ENCODE peak calls at places on chromosomes 11 and 22, in seven cellular contexts. L is HAP-1, O is heart left ventricle, G is HCT116, J is cardiac muscle cell, T is Panc1, Z is K562. W is an unnamed sample. For H3K9me3, the result is how much of the 10 kb centered on the place peaks cover.

GRCh38 chr22:42978453-42979103 is 36.4 kb downstream of the PACSIN2 start:
- DNase-seq in L (no peak), O (peak), G (no peak), J (peak), T (no peak), Z (no peak), W (no peak)

GRCh38 chr11:45922425-45923082 is at the start of gene LARGE2:
- DNase-seq in L (no peak), O (no peak), G (no peak), J (no peak), T (no peak), Z (peak), W (no peak)

GRCh38 chr11:104995001-104995408 is 26.6 kb upstream of the CASP4 start:
- DNase-seq in L (no peak), O (no peak), G (no peak), J (no peak), T (no peak), Z (no peak), W (no peak)

GRCh38 chr22:34502821-34503220 is 563.1 kb upstream of the ISX start:
- DNase-seq in L (no peak), O (no peak), G (no peak), J (no peak), T (no peak), Z (no peak), W (no peak)

GRCh38 chr11:80122211-80122610 is 681.4 kb upstream of the TENM4 start:
- DNase-seq in L (no peak), O (peak), G (no peak), J (no peak), T (no peak), Z (no peak), W (no peak)

GRCh38 chr11:75896843-75897419 is 81.9 kb downstream of the UVRAG start:
- DNase-seq in L (peak), O (no peak), G (peak), J (peak), T (peak), Z (peak), W (no peak)

GRCh38 chr11:114466742-114467141 is 27.5 kb downstream of the REXO2 start:
- DNase-seq in L (no peak), O (no peak), G (no peak), J (peak), T (no peak), Z (no peak), W (no peak)

GRCh38 chr11:27471588-27472397 is 797 bp downstream of the LGR4 start:
- DNase-seq in L (no peak), O (peak), G (no peak), J (peak), T (no peak), Z (peak), W (peak)

GRCh38 chr11:40029406-40029805 is 1430.0 kb downstream of the LRRC4C start:
- DNase-seq in L (no peak), O (no peak), G (no peak), J (no peak), T (no peak), Z (no peak), W (no peak)

GRCh38 chr11:910044-910588 is 494 bp downstream of the CHID1 start:
- DNase-seq in L (no peak), O (no peak), G (no peak), J (peak), T (no peak), Z (no peak), W (no peak)

GRCh38 chr11:94926698-94927237 is 46.6 kb downstream of the CWC15 start:
- DNase-seq in L (no peak), O (peak), G (no peak), J (peak), T (no peak), Z (no peak), W (peak)

GRCh38 chr11:65468874-65469333 is 29.9 kb upstream of the MALAT1 start:
- DNase-seq in L (no peak), O (peak), G (peak), J (peak), T (no peak), Z (peak), W (no peak)

GRCh38 chr11:34501962-34502361 is 11.6 kb downstream of the ELF5 start:
- DNase-seq in L (no peak), O (no peak), G (no peak), J (peak), T (no peak), Z (no peak), W (no peak)

GRCh38 chr11:86484164-86484794 is 109.6 kb downstream of the CCDC81 start:
- DNase-seq in L (peak), O (peak), G (peak), J (peak), T (peak), Z (peak), W (peak)

GRCh38 chr11:40099391-40100169 is 1359.9 kb downstream of the LRRC4C start:
- DNase-seq in L (no peak), O (no peak), G (no peak), J (no peak), T (no peak), Z (no peak), W (no peak)

DNA sequence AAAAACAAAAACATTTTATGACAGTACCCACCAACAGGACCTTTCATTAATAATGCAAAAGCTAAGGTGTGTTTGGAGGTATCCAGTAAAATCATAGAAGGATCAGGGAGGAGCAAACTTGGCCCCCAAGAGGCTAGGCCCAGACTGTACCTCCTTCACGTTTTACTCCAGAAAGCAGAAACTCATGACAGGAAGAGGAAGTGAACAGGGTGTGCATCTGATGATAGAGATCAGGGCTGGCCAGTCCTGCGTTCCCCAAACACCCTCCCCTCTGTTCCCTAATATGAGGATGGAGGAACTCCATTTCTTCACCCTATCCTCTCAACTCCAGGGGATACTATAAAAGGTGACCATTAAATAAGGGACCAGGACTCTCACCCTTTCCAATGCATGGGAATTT is 10.2 kb upstream of the MS4A12 start:
- DNase-seq in L (no peak), O (no peak), G (no peak), J (no peak), T (no peak), Z (no peak), W (no peak)
- H3K4me3 ChIP-seq in L (no peak), O (no peak), G (no peak), J (no peak), T (no peak), Z (no peak), W (no peak)

GRCh38 chr11:2653930-2654739 is 45.7 kb downstream of the KCNQ1OT1 start:
- DNase-seq in L (no peak), O (no peak), G (no peak), J (no peak), T (no peak), Z (peak), W (peak)

GRCh38 chr11:2656859-2657258 is 42.9 kb downstream of the KCNQ1OT1 start:
- DNase-seq in L (no peak), O (no peak), G (no peak), J (no peak), T (no peak), Z (peak), W (no peak)

GRCh38 chr11:2652857-2653643 is 46.7 kb downstream of the KCNQ1OT1 start:
- DNase-seq in L (no peak), O (no peak), G (no peak), J (peak), T (no peak), Z (no peak), W (no peak)

GRCh38 chr11:2655834-2656622 is 43.8 kb downstream of the KCNQ1OT1 start:
- DNase-seq in L (no peak), O (no peak), G (no peak), J (peak), T (no peak), Z (peak), W (no peak)

GRCh38 chr11:2655320-2655719 is 44.5 kb downstream of the KCNQ1OT1 start:
- DNase-seq in L (no peak), O (no peak), G (no peak), J (no peak), T (no peak), Z (peak), W (no peak)
- H3K9me3 ChIP-seq in L (under half), O (under half), G (under half), J (under half), T (under half), Z (under half), W (under half)

DNA sequence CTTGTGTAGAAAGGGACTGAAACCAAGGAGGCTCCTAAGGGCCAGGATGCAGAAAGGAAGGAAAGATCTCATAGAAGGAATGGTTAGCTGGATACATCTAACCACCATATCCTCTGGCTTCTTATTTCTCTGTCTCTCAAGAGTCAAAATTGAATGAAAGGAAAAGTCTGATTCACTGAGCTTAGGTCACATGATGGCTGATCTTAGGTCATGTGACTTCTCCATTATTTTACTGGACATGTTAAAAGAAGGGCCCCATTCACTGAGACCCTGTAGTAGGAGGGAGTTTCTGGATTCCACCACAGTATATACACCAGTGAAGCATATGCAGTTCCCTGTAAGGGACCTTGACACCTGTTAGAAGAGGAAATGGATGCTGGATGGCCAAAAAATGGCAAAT is 516.6 kb downstream of the NELL1 start:
- DNase-seq in L (no peak), O (no peak), G (no peak), J (no peak), T (no peak), Z (no peak), W (no peak)
- H3K4me3 ChIP-seq in L (no peak), O (no peak), G (no peak), J (no peak), T (no peak), Z (no peak), W (no peak)

GRCh38 chr22:45962431-45962712 is 14.6 kb downstream of the WNT7B start:
- DNase-seq in L (no peak), O (no peak), G (no peak), J (no peak), T (no peak), Z (no peak), W (no peak)
- H3K9me3 ChIP-seq in L (under half), O (under half), G (under half), J (under half), T (under half), Z (under half), W (under half)

DNA sequence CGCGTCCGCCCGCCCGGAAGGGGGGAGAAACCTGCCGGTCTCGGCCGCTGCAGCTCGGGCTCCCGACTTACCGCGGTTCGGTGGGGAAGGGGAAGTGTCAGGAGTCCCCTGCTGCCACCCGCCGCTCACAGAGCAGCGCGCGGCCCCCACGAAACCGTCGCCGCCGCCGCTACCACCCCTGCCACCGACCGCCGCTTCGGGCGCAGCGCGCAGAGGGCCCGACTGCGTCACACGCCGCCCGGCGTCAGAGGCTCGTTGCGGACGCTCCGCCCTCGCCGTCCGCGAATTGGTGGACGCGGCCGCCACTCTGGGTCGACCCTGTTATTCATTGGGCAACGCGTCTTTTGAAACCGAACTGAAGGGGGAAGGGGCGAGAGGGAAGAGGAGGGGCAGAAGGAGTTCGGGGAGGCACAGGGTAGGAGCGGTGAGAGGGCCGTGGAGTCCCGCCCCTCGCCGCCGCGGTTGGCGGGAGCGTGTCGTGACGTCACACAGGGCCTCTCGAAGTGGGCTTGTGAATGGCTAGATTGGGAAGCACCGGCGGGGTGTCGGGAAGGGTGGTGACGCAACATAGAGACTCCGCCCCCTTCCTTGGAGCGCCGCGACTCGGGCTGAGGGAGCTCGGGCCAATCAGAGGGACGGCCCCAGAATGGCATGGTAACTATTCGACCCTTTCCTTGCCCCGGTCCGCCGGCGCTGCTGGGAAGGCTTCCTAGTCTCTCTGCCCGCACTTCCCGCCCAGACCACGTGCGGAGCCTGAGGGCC is at the start of gene NUP98:
- DNase-seq in L (peak), O (peak), G (peak), J (peak), T (peak), Z (peak), W (peak)
- H3K4me3 ChIP-seq in L (peak), O (peak), G (peak), J (peak), T (peak), Z (peak), W (peak)

GRCh38 chr22:37865510-37865909 is 16.3 kb downstream of the EIF3L start:
- DNase-seq in L (no peak), O (no peak), G (no peak), J (no peak), T (no peak), Z (no peak), W (no peak)

DNA sequence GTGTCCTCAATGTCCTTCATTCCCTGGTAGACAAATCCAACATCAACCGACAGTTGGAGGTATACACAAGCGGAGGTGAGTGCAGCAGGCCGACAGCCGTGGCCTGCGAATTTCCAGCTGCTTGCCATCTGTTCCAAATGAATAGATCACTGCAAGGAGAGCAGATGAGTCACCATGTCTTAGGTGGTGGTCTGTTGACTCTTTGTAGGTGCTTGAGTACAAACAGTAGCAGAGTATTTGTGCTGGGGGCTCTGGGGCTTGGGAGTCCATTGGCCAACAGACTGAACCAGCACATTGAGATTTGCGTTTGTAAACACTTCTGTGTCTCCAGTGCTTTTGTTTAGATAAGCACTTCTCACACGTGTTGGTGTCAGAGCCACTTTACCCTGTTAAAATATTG is 21.1 kb downstream of the EIF3L start:
- DNase-seq in L (no peak), O (no peak), G (no peak), J (no peak), T (no peak), Z (no peak), W (no peak)
- H3K9me3 ChIP-seq in L (under half), O (under half), G (under half), J (under half), T (under half), Z (under half), W (under half)

GRCh38 chr11:6410695-6411430 is 8.0 kb downstream of the APBB1 start:
- DNase-seq in L (no peak), O (no peak), G (no peak), J (no peak), T (no peak), Z (no peak), W (no peak)

GRCh38 chr11:6418199-6418957 is 516 bp downstream of the APBB1 start:
- DNase-seq in L (no peak), O (peak), G (no peak), J (no peak), T (no peak), Z (no peak), W (peak)

GRCh38 chr11:6413791-6414231 is 5.1 kb downstream of the APBB1 start:
- DNase-seq in L (no peak), O (no peak), G (no peak), J (no peak), T (no peak), Z (peak), W (no peak)

GRCh38 chr11:6411594-6412031 is 7.3 kb downstream of the APBB1 start:
- DNase-seq in L (no peak), O (no peak), G (no peak), J (no peak), T (no peak), Z (no peak), W (no peak)

DNA sequence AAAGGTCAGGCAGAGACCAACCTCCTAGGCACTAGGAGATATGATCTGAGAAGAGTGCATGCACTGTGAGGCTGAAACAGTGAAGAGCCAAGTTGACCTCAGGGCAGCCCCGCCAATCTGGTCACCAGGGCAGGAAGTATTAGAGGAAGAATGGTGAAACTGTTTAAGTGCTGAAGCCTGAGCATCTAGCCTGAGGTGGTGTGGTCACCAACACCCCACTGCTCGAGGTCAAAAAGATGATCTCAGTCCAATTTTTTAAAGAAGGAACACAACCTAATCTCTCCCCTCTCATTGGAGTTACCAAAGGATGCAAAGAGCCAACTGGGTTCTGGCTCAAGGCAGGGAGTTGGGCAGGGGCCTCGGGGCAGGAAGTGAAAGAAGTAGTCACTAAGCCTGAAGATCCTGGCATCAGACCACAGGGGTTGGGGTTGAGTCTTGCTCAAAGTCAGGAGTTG is 4.0 kb downstream of the APBB1 start:
- DNase-seq in L (no peak), O (no peak), G (no peak), J (no peak), T (no peak), Z (no peak), W (no peak)
- H3K4me3 ChIP-seq in L (no peak), O (no peak), G (no peak), J (no peak), T (no peak), Z (no peak), W (no peak)

DNA sequence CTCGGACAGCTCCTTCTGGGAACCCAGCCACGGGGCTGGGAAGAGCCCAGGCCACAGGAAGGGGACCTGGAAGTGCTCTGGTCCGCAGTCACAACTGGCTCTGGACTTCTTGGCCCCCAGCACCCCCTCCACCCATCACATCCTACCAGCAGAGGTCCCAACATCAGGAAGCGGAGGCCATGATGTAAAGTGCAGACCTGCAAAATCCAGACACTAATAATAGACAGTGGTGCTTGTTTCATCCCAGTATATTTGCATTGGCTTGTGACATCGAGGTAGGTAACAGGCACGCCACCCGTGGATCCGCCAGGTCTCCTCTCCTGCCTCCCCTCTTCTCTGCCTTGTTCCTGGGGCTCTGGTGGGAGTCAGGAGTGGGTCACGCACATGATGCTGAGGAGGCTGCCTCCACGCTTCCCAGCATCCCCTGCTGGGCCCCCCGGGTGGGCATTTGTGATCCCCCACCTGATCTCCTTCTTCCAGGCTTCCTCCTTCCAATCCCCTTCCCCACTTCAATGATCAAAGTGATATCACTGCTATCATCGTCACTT is 1454.0 kb downstream of the BRD1 start:
- DNase-seq in L (no peak), O (no peak), G (no peak), J (no peak), T (no peak), Z (no peak), W (no peak)
- H3K9me3 ChIP-seq in L (under half), O (under half), G (under half), J (under half), T (under half), Z (under half), W (under half)

GRCh38 chr22:50014655-50015401 is 2.3 kb upstream of the IL17REL start:
- DNase-seq in L (no peak), O (no peak), G (no peak), J (no peak), T (no peak), Z (peak), W (no peak)
- H3K4me3 ChIP-seq in L (no peak), O (no peak), G (no peak), J (peak), T (peak), Z (no peak), W (no peak)